ENCODE peak calls at places on chromosome 2, in six cellular contexts. X is T follicular helper cell, K is posterior vena cava, S is neural crest cell, A is mammary epithelial cell, H is NCI-H345. R is an unnamed sample.

GRCh38 chr2:142180820-142181533 is 50.2 kb upstream of the LRP1B start:
- DNase-seq in A (peak), S (peak), X (no peak), K (peak), H (no peak), R (peak)

GRCh38 chr2:66526171-66526570 is 91.2 kb downstream of the MEIS1 start:
- DNase-seq in H (no peak), S (no peak), A (no peak), X (no peak), K (no peak), R (peak)

GRCh38 chr2:159199236-159199635 is 87.3 kb downstream of the WDSUB1 start:
- DNase-seq in A (no peak), K (no peak), X (no peak), S (no peak), H (no peak), R (no peak)

GRCh38 chr2:217653240-217653639 is 349.6 kb downstream of the TNS1 start:
- DNase-seq in X (no peak), S (no peak), K (peak), A (peak), H (no peak), R (peak)

GRCh38 chr2:126907671-126908070 is 9.0 kb downstream of the TEX51 start:
- DNase-seq in H (no peak), K (no peak), S (no peak), A (no peak), X (no peak), R (no peak)

GRCh38 chr2:112835553-112836535 is 735 bp downstream of the IL1B start:
- DNase-seq in K (no peak), X (no peak), H (no peak), S (no peak), A (no peak), R (peak)

GRCh38 chr2:34570266-34570872 is 971.3 kb upstream of the FAM98A start:
- DNase-seq in X (no peak), S (peak), H (peak), A (peak), K (no peak), R (peak)

GRCh38 chr2:65273344-65273743 is 45.7 kb downstream of the ACTR2 start:
- DNase-seq in H (no peak), X (no peak), S (no peak), A (no peak), K (no peak), R (no peak)

GRCh38 chr2:3450385-3451031 is 68.8 kb downstream of the ADI1 start:
- DNase-seq in S (no peak), A (no peak), H (peak), X (no peak), K (no peak), R (peak)

GRCh38 chr2:241741016-241741415 is 6.6 kb downstream of the D2HGDH start:
- DNase-seq in H (no peak), K (no peak), X (no peak), A (peak), S (no peak), R (no peak)

GRCh38 chr2:120736202-120736954 is 710 bp downstream of the GLI2 start:
- DNase-seq in X (no peak), H (peak), K (peak), A (peak), S (peak), R (no peak)

GRCh38 chr2:134279417-134279816 is 25.5 kb downstream of the MGAT5 start:
- DNase-seq in X (no peak), H (no peak), S (no peak), A (no peak), K (no peak), R (no peak)

GRCh38 chr2:108297436-108298141 is 8.9 kb downstream of the SULT1C2 start:
- DNase-seq in S (no peak), A (peak), H (no peak), X (no peak), K (no peak), R (no peak)

GRCh38 chr2:102258386-102259074 is 52.8 kb upstream of the IL1RL1 start:
- DNase-seq in S (no peak), K (no peak), X (no peak), A (peak), H (no peak), R (no peak)